ENCODE peak calls at places on chromosomes 13 and 19, in six cellular contexts. One of them, this sample, is unnamed.

GRCh38 chr13:98918771-98919170 is 59.1 kb downstream of the DOCK9 start:
- DNase-seq in osteoblast: no peak
- DNase-seq in esophagus squamous epithelium: no peak
- DNase-seq in AG04449: no peak
- DNase-seq in fibroblast of lung: no peak
- DNase-seq in endothelial cell: peak; percentile 19
- DNase-seq in this sample: no peak

GRCh38 chr13:110853235-110853721 is 61.6 kb downstream of the ANKRD10 start:
- DNase-seq in osteoblast: no peak
- DNase-seq in esophagus squamous epithelium: no peak
- DNase-seq in AG04449: no peak
- DNase-seq in fibroblast of lung: no peak
- DNase-seq in endothelial cell: no peak
- DNase-seq in this sample: no peak

GRCh38 chr13:113558461-113558860 is 26.1 kb upstream of the TFDP1 start:
- DNase-seq in osteoblast: peak; percentile 79
- DNase-seq in esophagus squamous epithelium: no peak
- DNase-seq in AG04449: no peak
- DNase-seq in fibroblast of lung: no peak
- DNase-seq in endothelial cell: no peak
- DNase-seq in this sample: no peak

GRCh38 chr19:44574201-44574950 is 39.0 kb upstream of the IGSF23 start:
- DNase-seq in osteoblast: no peak
- DNase-seq in esophagus squamous epithelium: no peak
- DNase-seq in AG04449: no peak
- DNase-seq in fibroblast of lung: no peak
- DNase-seq in endothelial cell: no peak
- DNase-seq in this sample: no peak

GRCh38 chr19:41691268-41691970 is 3.3 kb upstream of the CEACAM7 start:
- DNase-seq in osteoblast: no peak
- DNase-seq in esophagus squamous epithelium: no peak
- DNase-seq in AG04449: no peak
- DNase-seq in fibroblast of lung: no peak
- DNase-seq in endothelial cell: peak; percentile 68
- DNase-seq in this sample: peak; percentile 14

GRCh38 chr19:34254552-34255432 is at the start of gene GARRE1:
- DNase-seq in osteoblast: peak; percentile 98
- DNase-seq in esophagus squamous epithelium: no peak
- DNase-seq in AG04449: no peak
- DNase-seq in fibroblast of lung: peak; percentile 38
- DNase-seq in endothelial cell: peak; percentile 61
- DNase-seq in this sample: peak; percentile 56

GRCh38 chr19:11658954-11659353 is 61.7 kb downstream of the ZNF627 start:
- DNase-seq in osteoblast: no peak
- DNase-seq in esophagus squamous epithelium: no peak
- DNase-seq in AG04449: no peak
- DNase-seq in fibroblast of lung: no peak
- DNase-seq in endothelial cell: no peak
- DNase-seq in this sample: no peak

GRCh38 chr19:15550847-15551182 is 42.5 kb downstream of the CYP4F22 start:
- DNase-seq in osteoblast: no peak
- DNase-seq in esophagus squamous epithelium: no peak
- DNase-seq in AG04449: no peak
- DNase-seq in fibroblast of lung: no peak
- DNase-seq in endothelial cell: no peak
- DNase-seq in this sample: no peak

GRCh38 chr13:40639226-40639681 is 27.2 kb downstream of the FOXO1 start:
- DNase-seq in osteoblast: peak; percentile 84
- DNase-seq in esophagus squamous epithelium: no peak
- DNase-seq in AG04449: no peak
- DNase-seq in fibroblast of lung: peak; percentile 53
- DNase-seq in endothelial cell: no peak
- DNase-seq in this sample: peak; percentile 77

DNA sequence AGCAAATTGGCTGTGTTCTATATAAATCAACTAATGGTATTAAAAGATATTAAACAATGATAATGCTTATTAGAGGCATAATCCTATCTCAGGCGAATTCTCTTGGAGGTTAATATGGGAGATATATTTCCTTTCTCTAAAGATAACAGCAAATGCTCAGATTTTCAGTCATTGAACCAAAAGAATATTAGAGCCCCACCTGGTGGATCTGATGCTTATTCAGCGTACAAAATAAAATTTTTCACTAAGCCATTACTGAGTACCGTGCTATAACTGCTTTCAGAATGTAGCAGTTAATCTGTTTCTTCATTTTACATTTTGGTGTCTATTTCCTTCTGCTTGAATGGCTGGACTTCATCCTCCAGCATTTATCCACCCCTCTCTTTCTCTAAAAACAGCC is 143.3 kb upstream of the IPO5 start:
- DNase-seq in osteoblast: no peak
- DNase-seq in esophagus squamous epithelium: no peak
- DNase-seq in AG04449: no peak
- DNase-seq in fibroblast of lung: peak; percentile 40
- DNase-seq in endothelial cell: no peak
- DNase-seq in this sample: peak; percentile 50
- TF ChIP-seq CTCF in osteoblast: peak; percentile 50
- TF ChIP-seq CTCF in esophagus squamous epithelium: no peak
- TF ChIP-seq CTCF in AG04449: no peak
- TF ChIP-seq CTCF in fibroblast of lung: peak; percentile 35
- TF ChIP-seq CTCF in endothelial cell: peak; percentile 32
- TF ChIP-seq CTCF in this sample: peak; percentile 64

GRCh38 chr19:48338802-48339660 is 13.7 kb downstream of the EMP3 start:
- DNase-seq in osteoblast: no peak
- DNase-seq in esophagus squamous epithelium: no peak
- DNase-seq in AG04449: no peak
- DNase-seq in fibroblast of lung: no peak
- DNase-seq in endothelial cell: no peak
- DNase-seq in this sample: no peak
- TF ChIP-seq CTCF in osteoblast: no peak
- TF ChIP-seq CTCF in esophagus squamous epithelium: no peak
- TF ChIP-seq CTCF in AG04449: no peak
- TF ChIP-seq CTCF in fibroblast of lung: no peak
- TF ChIP-seq CTCF in endothelial cell: no peak
- TF ChIP-seq CTCF in this sample: no peak

DNA sequence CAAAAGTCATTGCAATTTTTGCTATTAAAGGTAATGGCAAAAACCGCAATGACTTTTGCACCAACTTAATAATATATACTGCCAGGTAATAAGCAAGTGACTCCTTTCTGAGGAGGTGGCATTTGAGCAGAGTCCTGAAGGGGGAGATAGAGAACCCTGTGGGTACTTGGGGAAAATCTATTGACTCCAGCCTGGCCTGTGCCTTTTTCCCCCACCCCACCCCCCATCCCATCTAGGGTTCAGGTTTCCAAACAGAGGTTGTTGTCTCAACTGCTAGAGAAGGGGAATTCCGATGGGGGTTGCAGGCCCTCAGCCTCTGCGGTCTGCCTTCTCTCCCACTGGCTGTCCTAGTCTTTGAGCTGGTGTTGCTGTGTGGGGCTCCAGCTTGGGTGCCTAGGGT is 11.5 kb downstream of the S1PR2 start:
- DNase-seq in osteoblast: peak; percentile 80
- DNase-seq in esophagus squamous epithelium: no peak
- DNase-seq in AG04449: no peak
- DNase-seq in fibroblast of lung: peak; percentile 64
- DNase-seq in endothelial cell: no peak
- DNase-seq in this sample: peak; percentile 49
- TF ChIP-seq CTCF in osteoblast: peak; percentile 45
- TF ChIP-seq CTCF in esophagus squamous epithelium: no peak
- TF ChIP-seq CTCF in AG04449: peak; percentile 17
- TF ChIP-seq CTCF in fibroblast of lung: peak; percentile 52
- TF ChIP-seq CTCF in endothelial cell: peak; percentile 39
- TF ChIP-seq CTCF in this sample: peak; percentile 56

GRCh38 chr19:38321646-38322323 is 2.1 kb downstream of the KCNK6 start:
- DNase-seq in osteoblast: peak; percentile 95
- DNase-seq in esophagus squamous epithelium: no peak
- DNase-seq in AG04449: no peak
- DNase-seq in fibroblast of lung: peak; percentile 25
- DNase-seq in endothelial cell: no peak
- DNase-seq in this sample: peak; percentile 94
- TF ChIP-seq CTCF in osteoblast: no peak
- TF ChIP-seq CTCF in esophagus squamous epithelium: no peak
- TF ChIP-seq CTCF in AG04449: no peak
- TF ChIP-seq CTCF in fibroblast of lung: no peak
- TF ChIP-seq CTCF in endothelial cell: no peak
- TF ChIP-seq CTCF in this sample: peak; percentile 3

DNA sequence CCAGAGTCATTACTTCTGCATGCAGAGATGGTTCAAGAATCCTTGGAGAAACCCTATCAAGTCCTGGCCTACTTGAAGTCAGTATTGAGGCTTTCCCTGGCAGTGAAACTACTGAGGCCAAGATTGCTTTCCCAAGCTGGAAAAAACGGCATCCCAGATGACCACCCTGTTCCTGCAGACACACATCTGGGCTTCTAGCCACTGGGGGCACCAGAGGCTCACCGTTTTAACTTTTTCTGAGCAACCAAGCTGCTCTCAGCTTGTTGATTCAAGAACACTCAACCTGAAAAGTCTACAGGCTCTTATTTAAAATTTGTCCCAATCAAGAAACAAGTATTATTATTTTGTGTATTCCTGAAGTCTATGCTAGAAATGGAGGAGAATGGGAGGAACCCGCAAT is 66.6 kb downstream of the SPRYD7 start:
- DNase-seq in osteoblast: no peak
- DNase-seq in esophagus squamous epithelium: no peak
- DNase-seq in AG04449: no peak
- DNase-seq in fibroblast of lung: peak; percentile 33
- DNase-seq in endothelial cell: peak; percentile 18
- DNase-seq in this sample: peak; percentile 53
- TF ChIP-seq CTCF in osteoblast: peak; percentile 54
- TF ChIP-seq CTCF in esophagus squamous epithelium: no peak
- TF ChIP-seq CTCF in AG04449: peak; percentile 36
- TF ChIP-seq CTCF in fibroblast of lung: peak; percentile 27
- TF ChIP-seq CTCF in endothelial cell: no peak
- TF ChIP-seq CTCF in this sample: peak; percentile 52

GRCh38 chr19:1608414-1609391 is 3.4 kb upstream of the UQCR11 start:
- DNase-seq in osteoblast: no peak
- DNase-seq in esophagus squamous epithelium: no peak
- DNase-seq in AG04449: no peak
- DNase-seq in fibroblast of lung: no peak
- DNase-seq in endothelial cell: no peak
- DNase-seq in this sample: no peak

GRCh38 chr19:1602091-1602707 is 3.1 kb downstream of the UQCR11 start:
- DNase-seq in osteoblast: no peak
- DNase-seq in esophagus squamous epithelium: no peak
- DNase-seq in AG04449: no peak
- DNase-seq in fibroblast of lung: no peak
- DNase-seq in endothelial cell: no peak
- DNase-seq in this sample: no peak

GRCh38 chr19:1605236-1606137 is at the start of gene UQCR11:
- DNase-seq in osteoblast: peak; percentile 100
- DNase-seq in esophagus squamous epithelium: peak; percentile 84
- DNase-seq in AG04449: peak; percentile 85
- DNase-seq in fibroblast of lung: peak; percentile 97
- DNase-seq in endothelial cell: peak; percentile 86
- DNase-seq in this sample: peak; percentile 96

GRCh38 chr19:1609680-1610474 is 4.6 kb upstream of the UQCR11 start:
- DNase-seq in osteoblast: no peak
- DNase-seq in esophagus squamous epithelium: no peak
- DNase-seq in AG04449: no peak
- DNase-seq in fibroblast of lung: no peak
- DNase-seq in endothelial cell: no peak
- DNase-seq in this sample: no peak

GRCh38 chr19:1606138-1606651 is 933 bp upstream of the UQCR11 start:
- DNase-seq in osteoblast: peak; percentile 90
- DNase-seq in esophagus squamous epithelium: no peak
- DNase-seq in AG04449: no peak
- DNase-seq in fibroblast of lung: no peak
- DNase-seq in endothelial cell: no peak
- DNase-seq in this sample: no peak
- TF ChIP-seq CTCF in osteoblast: no peak
- TF ChIP-seq CTCF in esophagus squamous epithelium: no peak
- TF ChIP-seq CTCF in AG04449: no peak
- TF ChIP-seq CTCF in fibroblast of lung: no peak
- TF ChIP-seq CTCF in endothelial cell: no peak
- TF ChIP-seq CTCF in this sample: no peak

GRCh38 chr19:23436944-23437343 is 41.7 kb upstream of the ZNF91 start:
- DNase-seq in osteoblast: no peak
- DNase-seq in esophagus squamous epithelium: no peak
- DNase-seq in AG04449: no peak
- DNase-seq in fibroblast of lung: no peak
- DNase-seq in endothelial cell: no peak
- DNase-seq in this sample: no peak
- TF ChIP-seq CTCF in osteoblast: no peak
- TF ChIP-seq CTCF in esophagus squamous epithelium: no peak
- TF ChIP-seq CTCF in AG04449: no peak
- TF ChIP-seq CTCF in fibroblast of lung: no peak
- TF ChIP-seq CTCF in endothelial cell: no peak
- TF ChIP-seq CTCF in this sample: peak; percentile 21

GRCh38 chr19:46887240-46887782 is 26.5 kb downstream of the ARHGAP35 start:
- DNase-seq in osteoblast: peak; percentile 74
- DNase-seq in esophagus squamous epithelium: no peak
- DNase-seq in AG04449: no peak
- DNase-seq in fibroblast of lung: no peak
- DNase-seq in endothelial cell: no peak
- DNase-seq in this sample: no peak

GRCh38 chr19:46892252-46893179 is 31.7 kb downstream of the ARHGAP35 start:
- DNase-seq in osteoblast: no peak
- DNase-seq in esophagus squamous epithelium: no peak
- DNase-seq in AG04449: no peak
- DNase-seq in fibroblast of lung: no peak
- DNase-seq in endothelial cell: no peak
- DNase-seq in this sample: no peak

GRCh38 chr19:46885411-46885810 is 24.6 kb downstream of the ARHGAP35 start:
- DNase-seq in osteoblast: no peak
- DNase-seq in esophagus squamous epithelium: no peak
- DNase-seq in AG04449: no peak
- DNase-seq in fibroblast of lung: no peak
- DNase-seq in endothelial cell: no peak
- DNase-seq in this sample: no peak

GRCh38 chr19:46886546-46887239 is 25.9 kb downstream of the ARHGAP35 start:
- DNase-seq in osteoblast: no peak
- DNase-seq in esophagus squamous epithelium: no peak
- DNase-seq in AG04449: no peak
- DNase-seq in fibroblast of lung: no peak
- DNase-seq in endothelial cell: no peak
- DNase-seq in this sample: no peak

GRCh38 chr19:46890423-46891170 is 29.8 kb downstream of the ARHGAP35 start:
- DNase-seq in osteoblast: peak; percentile 94
- DNase-seq in esophagus squamous epithelium: no peak
- DNase-seq in AG04449: peak; percentile 80
- DNase-seq in fibroblast of lung: peak; percentile 87
- DNase-seq in endothelial cell: no peak
- DNase-seq in this sample: peak; percentile 63
- TF ChIP-seq CTCF in osteoblast: peak; percentile 20
- TF ChIP-seq CTCF in esophagus squamous epithelium: no peak
- TF ChIP-seq CTCF in AG04449: no peak
- TF ChIP-seq CTCF in fibroblast of lung: no peak
- TF ChIP-seq CTCF in endothelial cell: no peak
- TF ChIP-seq CTCF in this sample: no peak

This sample was measured in fibroblast of pulmonary artery.